ENCODE peak calls at places on chromosomes 5 and 9, in four cellular contexts. K is spleen, V is OCI-LY7, F is endothelial cell. P is an unnamed sample.

GRCh38 chr5:37723147-37723961 is 116.5 kb downstream of the GDNF start:
- DNase-seq in K (no peak), V (no peak), F (peak), P (no peak)

GRCh38 chr9:68619056-68619455 is 78.4 kb upstream of the TMEM252 start:
- DNase-seq in K (no peak), V (no peak), F (no peak), P (no peak)

GRCh38 chr9:109599131-109599530 is 101.0 kb upstream of the PTPN3 start:
- DNase-seq in K (no peak), V (no peak), F (no peak), P (no peak)

GRCh38 chr5:93785475-93785874 is 44.1 kb upstream of the POU5F2 start:
- DNase-seq in K (no peak), V (no peak), F (no peak), P (no peak)

GRCh38 chr9:132518626-132519025 is 63.8 kb upstream of the BARHL1 start:
- DNase-seq in K (no peak), V (no peak), F (no peak), P (no peak)

GRCh38 chr9:84216151-84216550 is 124.4 kb downstream of the SLC28A3 start:
- DNase-seq in K (no peak), V (no peak), F (no peak), P (no peak)

GRCh38 chr9:91495450-91495849 is 71.8 kb upstream of the NFIL3 start:
- DNase-seq in K (no peak), V (no peak), F (no peak), P (no peak)

GRCh38 chr5:172322028-172322965 is 38.7 kb upstream of the UBTD2 start:
- DNase-seq in K (no peak), V (peak), F (no peak), P (no peak)

GRCh38 chr5:150075806-150076205 is 10.5 kb downstream of the CSF1R start:
- DNase-seq in K (peak), V (peak), F (no peak), P (no peak)

GRCh38 chr9:93665566-93666278 is 89.3 kb downstream of the PHF2 start:
- DNase-seq in K (peak), V (no peak), F (no peak), P (peak)

GRCh38 chr9:113261917-113262671 is 13.3 kb downstream of the CDC26 start:
- DNase-seq in K (no peak), V (no peak), F (no peak), P (no peak)

GRCh38 chr9:7137571-7137970 is 379.8 kb downstream of the KDM4C start:
- DNase-seq in K (no peak), V (no peak), F (no peak), P (no peak)

GRCh38 chr5:60196382-60197113 is 303.0 kb upstream of the PDE4D start:
- DNase-seq in K (no peak), V (no peak), F (no peak), P (no peak)

GRCh38 chr5:98772415-98773213 is 849 bp upstream of the RGMB start:
- DNase-seq in K (peak), V (no peak), F (peak), P (no peak)

GRCh38 chr9:136587145-136587943 is 41.5 kb upstream of the NOTCH1 start:
- DNase-seq in K (peak), V (no peak), F (peak), P (no peak)

GRCh38 chr5:16791036-16791705 is 144.9 kb downstream of the MYO10 start:
- DNase-seq in K (no peak), V (peak), F (peak), P (no peak)

GRCh38 chr9:115262477-115262876 is 144.5 kb upstream of the TNC start:
- DNase-seq in K (no peak), V (no peak), F (no peak), P (no peak)

GRCh38 chr9:101398930-101399640 is 434 bp downstream of the ZNF189 start:
- DNase-seq in K (no peak), V (peak), F (no peak), P (no peak)

GRCh38 chr9:10612649-10613398 is at the start of gene PTPRD:
- DNase-seq in K (peak), V (no peak), F (peak), P (no peak)

GRCh38 chr9:113463418-113464285 is at the start of gene RGS3:
- DNase-seq in K (no peak), V (no peak), F (peak), P (no peak)

GRCh38 chr5:54194326-54194725 is 116.0 kb downstream of the ARL15 start:
- DNase-seq in K (no peak), V (no peak), F (no peak), P (no peak)

GRCh38 chr9:7129391-7129790 is 371.6 kb downstream of the KDM4C start:
- DNase-seq in K (no peak), V (no peak), F (no peak), P (no peak)

GRCh38 chr5:124741711-124742496 is 4.5 kb downstream of the ZNF608 start:
- DNase-seq in K (no peak), V (peak), F (no peak), P (no peak)

GRCh38 chr9:3508531-3509374 is 17.0 kb downstream of the RFX3 start:
- DNase-seq in K (no peak), V (peak), F (no peak), P (no peak)

GRCh38 chr5:75510417-75510835 is 1.0 kb downstream of the CERT1 start:
- DNase-seq in K (no peak), V (peak), F (no peak), P (peak)

GRCh38 chr9:4491621-4491975 is 1.3 kb downstream of the SLC1A1 start:
- DNase-seq in K (no peak), V (no peak), F (no peak), P (no peak)

GRCh38 chr9:129455151-129455995 is 165.5 kb downstream of the C9orf50 start:
- DNase-seq in K (no peak), V (no peak), F (no peak), P (no peak)

GRCh38 chr5:50547303-50547702 is 106.2 kb upstream of the EMB start:
- DNase-seq in K (no peak), V (peak), F (no peak), P (no peak)

GRCh38 chr5:56259002-56259511 is 25.9 kb upstream of the ANKRD55 start:
- DNase-seq in K (no peak), V (no peak), F (no peak), P (no peak)

GRCh38 chr9:2663886-2664674 is 42.5 kb downstream of the VLDLR start:
- DNase-seq in K (no peak), V (no peak), F (no peak), P (no peak)

GRCh38 chr5:40781843-40782409 is 16.2 kb downstream of the PRKAA1 start:
- DNase-seq in K (no peak), V (no peak), F (no peak), P (no peak)

GRCh38 chr5:40780858-40781257 is 17.3 kb downstream of the PRKAA1 start:
- DNase-seq in K (no peak), V (no peak), F (no peak), P (no peak)

GRCh38 chr5:40780199-40780598 is 18.0 kb downstream of the PRKAA1 start:
- DNase-seq in K (no peak), V (no peak), F (no peak), P (no peak)

GRCh38 chr5:40778133-40778532 is 20.0 kb downstream of the PRKAA1 start:
- DNase-seq in K (no peak), V (no peak), F (no peak), P (no peak)

GRCh38 chr5:40779561-40779960 is 18.6 kb downstream of the PRKAA1 start:
- DNase-seq in K (no peak), V (no peak), F (no peak), P (no peak)
- TF ChIP-seq CTCF in K (no peak), V (no peak), F (no peak), P (no peak)

GRCh38 chr5:157859227-157859575 is 256 bp upstream of the CLINT1 start:
- DNase-seq in K (no peak), V (no peak), F (no peak), P (no peak)

GRCh38 chr5:157860898-157861894 is 2.3 kb upstream of the CLINT1 start:
- DNase-seq in K (no peak), V (peak), F (no peak), P (no peak)

GRCh38 chr5:157855404-157855994 is 3.4 kb downstream of the CLINT1 start:
- DNase-seq in K (no peak), V (peak), F (peak), P (no peak)

GRCh38 chr5:157857821-157858526 is 971 bp downstream of the CLINT1 start:
- DNase-seq in K (no peak), V (peak), F (no peak), P (no peak)

DNA sequence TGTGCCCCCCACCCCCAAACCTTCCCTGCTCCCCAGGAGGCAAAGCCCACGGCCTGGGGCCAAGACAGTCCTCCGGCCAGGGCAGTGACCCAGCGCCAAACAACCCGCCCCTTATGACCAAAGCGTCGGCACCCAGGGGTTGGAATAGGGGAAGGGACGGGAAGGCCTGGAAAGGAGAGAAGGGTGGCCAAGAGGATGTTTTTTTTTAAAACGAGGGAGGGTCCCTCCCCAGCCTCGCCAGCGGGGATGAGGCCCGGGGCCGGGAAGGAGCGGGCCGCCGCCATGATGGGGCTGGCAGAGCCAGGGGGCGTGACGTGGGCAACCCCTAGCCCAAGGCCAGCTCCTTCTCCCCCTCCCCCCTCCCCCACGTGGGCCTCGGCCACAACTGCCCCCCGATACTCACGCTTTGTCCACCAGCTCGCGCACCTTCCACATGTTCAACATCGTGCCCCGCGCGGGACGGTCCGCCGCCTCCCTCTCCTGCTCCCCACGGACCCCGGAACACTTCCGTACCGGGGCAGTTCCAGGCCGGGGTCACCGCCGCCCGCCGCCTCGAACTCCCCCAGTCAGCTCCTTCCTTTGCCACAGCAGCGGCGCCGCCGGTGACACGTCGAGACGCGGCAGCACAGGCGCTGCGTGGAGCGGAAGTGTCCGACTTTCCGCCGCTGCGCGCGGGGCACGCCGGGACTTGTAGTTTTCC is at the start of gene CLINT1:
- DNase-seq in K (peak), V (peak), F (peak), P (peak)
- TF ChIP-seq CTCF in K (no peak), V (no peak), F (no peak), P (no peak)

GRCh38 chr5:127072861-127073846 is at the start of gene C5orf63:
- DNase-seq in K (peak), V (peak), F (peak), P (peak)
- TF ChIP-seq CTCF in K (peak), V (no peak), F (no peak), P (no peak)

GRCh38 chr5:32690153-32690552 is 21.0 kb upstream of the NPR3 start:
- DNase-seq in K (no peak), V (peak), F (no peak), P (no peak)
- TF ChIP-seq CTCF in K (no peak), V (peak), F (no peak), P (no peak)

DNA sequence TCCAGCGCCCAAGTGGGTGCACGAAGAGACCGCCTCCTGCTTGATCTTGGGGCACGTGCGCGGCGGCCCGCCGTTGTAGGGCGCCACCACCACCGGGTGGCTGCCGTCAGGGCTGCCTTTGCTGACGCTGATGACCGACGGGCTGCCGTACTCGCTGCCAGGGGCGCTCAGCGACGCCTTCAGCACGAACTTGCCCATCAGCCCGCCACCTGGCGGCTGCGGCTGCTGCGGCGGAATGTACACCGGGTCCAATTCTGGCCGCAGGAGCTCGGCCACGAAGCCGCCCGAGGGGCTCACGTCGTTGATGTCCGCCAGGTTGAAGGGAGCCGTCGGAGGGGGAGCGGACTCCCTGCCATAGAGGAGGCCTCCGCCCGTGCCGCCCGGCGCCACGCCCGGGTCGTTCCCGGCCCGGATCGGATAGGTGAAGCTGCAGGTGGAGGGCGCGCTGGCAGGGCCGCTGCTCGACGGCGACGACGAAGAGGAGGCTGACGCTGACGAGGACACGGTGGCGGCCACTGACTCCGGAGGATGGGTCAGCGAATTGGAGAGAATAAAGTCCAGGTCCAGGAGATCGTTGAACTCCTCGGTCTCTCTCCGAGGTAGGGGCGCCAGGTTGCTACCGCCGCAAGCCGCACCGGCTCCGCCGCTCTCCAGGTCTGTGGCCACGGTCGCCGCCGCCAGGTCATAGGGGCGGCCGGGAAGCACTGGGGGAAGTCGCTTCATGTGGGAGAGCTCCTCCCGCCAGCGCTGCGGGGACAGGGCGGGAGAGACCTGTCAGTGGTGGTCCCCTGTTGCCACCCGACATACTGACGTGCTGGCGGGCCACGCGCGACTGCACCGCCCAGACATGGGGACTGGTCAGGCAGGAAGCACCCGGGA is 1.8 kb downstream of the KLF4 start:
- DNase-seq in K (peak), V (no peak), F (peak), P (no peak)
- TF ChIP-seq CTCF in K (peak), V (no peak), F (peak), P (no peak)

GRCh38 chr9:77435272-77435671 is 212.8 kb downstream of the GNA14 start:
- DNase-seq in K (no peak), V (no peak), F (no peak), P (no peak)
- TF ChIP-seq CTCF in K (no peak), V (no peak), F (no peak), P (no peak)